ENCODE peak calls at places on chromosomes 6 and 20, in four cellular contexts. N is NCI-H2029, D is T-cell, H is H7. A is an unnamed sample.

GRCh38 chr6:117601811-117602150 is 530 bp downstream of the GOPC start:
- DNase-seq in N (no peak), D (no peak), H (peak), A (no peak)

GRCh38 chr6:43937236-43938177 is 167.5 kb downstream of the VEGFA start:
- DNase-seq in N (no peak), D (no peak), H (no peak), A (no peak)

GRCh38 chr6:131062245-131063027 is 609 bp downstream of the EPB41L2 start:
- DNase-seq in N (no peak), D (no peak), H (peak), A (no peak)

GRCh38 chr20:44467289-44467883 is 8.3 kb upstream of the TTPAL start:
- DNase-seq in N (no peak), D (no peak), H (peak), A (no peak)

GRCh38 chr6:24064106-24064505 is 61.9 kb upstream of the NRSN1 start:
- DNase-seq in N (peak), D (no peak), H (no peak), A (peak)

GRCh38 chr6:34315780-34316179 is 67.0 kb upstream of the SMIM29 start:
- DNase-seq in N (no peak), D (no peak), H (no peak), A (no peak)

GRCh38 chr20:6579824-6580223 is 187.7 kb upstream of the BMP2 start:
- DNase-seq in N (no peak), D (no peak), H (no peak), A (no peak)

GRCh38 chr6:134822920-134823430 is 126.9 kb downstream of the ALDH8A1 start:
- DNase-seq in N (peak), D (no peak), H (peak), A (peak)

GRCh38 chr20:24382330-24382729 is 87.1 kb upstream of the SYNDIG1 start:
- DNase-seq in N (no peak), D (no peak), H (no peak), A (no peak)

GRCh38 chr20:52150440-52151258 is 40.9 kb downstream of the ZFP64 start:
- DNase-seq in N (peak), D (peak), H (peak), A (no peak)

GRCh38 chr6:80250391-80250997 is 144.0 kb downstream of the BCKDHB start:
- DNase-seq in N (no peak), D (no peak), H (no peak), A (no peak)

GRCh38 chr20:1417273-1417672 is 24.4 kb upstream of the FKBP1A start:
- DNase-seq in N (no peak), D (no peak), H (no peak), A (no peak)

GRCh38 chr6:109024784-109025183 is 69.9 kb downstream of the SESN1 start:
- DNase-seq in N (no peak), D (no peak), H (peak), A (no peak)

GRCh38 chr6:109455161-109455501 is 441 bp downstream of the MICAL1 start:
- DNase-seq in N (no peak), D (no peak), H (no peak), A (no peak)

GRCh38 chr6:5610640-5611039 is 349.3 kb downstream of the FARS2 start:
- DNase-seq in N (no peak), D (no peak), H (no peak), A (no peak)

GRCh38 chr6:12354499-12354898 is 64.3 kb downstream of the EDN1 start:
- DNase-seq in N (no peak), D (no peak), H (peak), A (no peak)

GRCh38 chr20:4813076-4813838 is 91.5 kb downstream of the PRND start:
- DNase-seq in N (no peak), D (no peak), H (no peak), A (no peak)

GRCh38 chr20:53769041-53769440 is 175.4 kb upstream of the ZNF217 start:
- DNase-seq in N (no peak), D (no peak), H (no peak), A (no peak)

GRCh38 chr20:8646716-8647115 is 422.2 kb upstream of the PLCB4 start:
- DNase-seq in N (no peak), D (no peak), H (no peak), A (no peak)

GRCh38 chr20:33311011-33311410 is 28.0 kb downstream of the BPIFB1 start:
- DNase-seq in N (no peak), D (no peak), H (no peak), A (no peak)

GRCh38 chr6:86937219-86938079 is at the start of gene HTR1E:
- DNase-seq in N (peak), D (no peak), H (peak), A (peak)

GRCh38 chr20:42138711-42139110 is 520.5 kb upstream of the CHD6 start:
- DNase-seq in N (no peak), D (no peak), H (no peak), A (peak)

A was measured in hippocampal formation.